ENCODE peak calls at places on chromosomes 1 and 21, in eight cellular contexts. One of them, this sample, is unnamed.

GRCh38 chr1:1756661-1757421 is 21.4 kb downstream of the NADK start:
- DNase-seq in GM12865: no peak
- DNase-seq in NCI-H146: no peak
- DNase-seq in activated T-cell treated with anti-CD3 and anti-CD28 coated beads, Interleukin-2, amount 50 U/mL, for 72 hours: no peak
- DNase-seq in HFFc6: no peak
- DNase-seq in activated CD8-positive, alpha-beta memory T cell treated with anti-CD3 and anti-CD28 coated beads for 48 hours: no peak
- DNase-seq in testis: no peak
- DNase-seq in stomach: no peak
- DNase-seq in this sample: no peak

GRCh38 chr1:180841460-180841859 is 71.2 kb upstream of the KIAA1614 start:
- DNase-seq in GM12865: no peak
- DNase-seq in testis: no peak
- DNase-seq in activated CD8-positive, alpha-beta memory T cell treated with anti-CD3 and anti-CD28 coated beads for 48 hours: no peak
- DNase-seq in activated T-cell treated with anti-CD3 and anti-CD28 coated beads, Interleukin-2, amount 50 U/mL, for 72 hours: no peak
- DNase-seq in HFFc6: no peak
- DNase-seq in NCI-H146: peak; percentile 40
- DNase-seq in stomach: no peak
- DNase-seq in this sample: no peak

GRCh38 chr1:111801071-111801850 is 45.6 kb downstream of the DDX20 start:
- DNase-seq in testis: no peak
- DNase-seq in activated T-cell treated with anti-CD3 and anti-CD28 coated beads, Interleukin-2, amount 50 U/mL, for 72 hours: no peak
- DNase-seq in GM12865: no peak
- DNase-seq in stomach: no peak
- DNase-seq in HFFc6: no peak
- DNase-seq in NCI-H146: peak; percentile 34
- DNase-seq in activated CD8-positive, alpha-beta memory T cell treated with anti-CD3 and anti-CD28 coated beads for 48 hours: no peak
- DNase-seq in this sample: no peak

GRCh38 chr1:54798769-54799641 is 2.1 kb downstream of the TTC22 start:
- DNase-seq in activated CD8-positive, alpha-beta memory T cell treated with anti-CD3 and anti-CD28 coated beads for 48 hours: no peak
- DNase-seq in HFFc6: peak; percentile 4
- DNase-seq in GM12865: peak; percentile 67
- DNase-seq in NCI-H146: no peak
- DNase-seq in stomach: peak; percentile 64
- DNase-seq in testis: no peak
- DNase-seq in activated T-cell treated with anti-CD3 and anti-CD28 coated beads, Interleukin-2, amount 50 U/mL, for 72 hours: peak; percentile 66
- DNase-seq in this sample: no peak

GRCh38 chr1:203327684-203328457 is 22.6 kb downstream of the BTG2 start:
- DNase-seq in activated T-cell treated with anti-CD3 and anti-CD28 coated beads, Interleukin-2, amount 50 U/mL, for 72 hours: peak; percentile 76
- DNase-seq in NCI-H146: peak; percentile 83
- DNase-seq in testis: peak; percentile 79
- DNase-seq in stomach: peak; percentile 66
- DNase-seq in HFFc6: no peak
- DNase-seq in activated CD8-positive, alpha-beta memory T cell treated with anti-CD3 and anti-CD28 coated beads for 48 hours: no peak
- DNase-seq in GM12865: no peak
- DNase-seq in this sample: peak; percentile 89

GRCh38 chr1:108057536-108057935 is 92.6 kb upstream of the VAV3 start:
- DNase-seq in GM12865: no peak
- DNase-seq in activated T-cell treated with anti-CD3 and anti-CD28 coated beads, Interleukin-2, amount 50 U/mL, for 72 hours: no peak
- DNase-seq in HFFc6: no peak
- DNase-seq in activated CD8-positive, alpha-beta memory T cell treated with anti-CD3 and anti-CD28 coated beads for 48 hours: no peak
- DNase-seq in NCI-H146: no peak
- DNase-seq in stomach: no peak
- DNase-seq in testis: peak; percentile 46
- DNase-seq in this sample: no peak

GRCh38 chr1:85992756-85993155 is 163.8 kb downstream of the COL24A1 start:
- DNase-seq in activated T-cell treated with anti-CD3 and anti-CD28 coated beads, Interleukin-2, amount 50 U/mL, for 72 hours: no peak
- DNase-seq in stomach: no peak
- DNase-seq in NCI-H146: no peak
- DNase-seq in GM12865: peak; percentile 71
- DNase-seq in activated CD8-positive, alpha-beta memory T cell treated with anti-CD3 and anti-CD28 coated beads for 48 hours: no peak
- DNase-seq in testis: no peak
- DNase-seq in HFFc6: peak; percentile 43
- DNase-seq in this sample: peak; percentile 26

GRCh38 chr21:39867198-39867650 is at the start of gene PCP4:
- DNase-seq in HFFc6: peak; percentile 4
- DNase-seq in stomach: peak; percentile 48
- DNase-seq in GM12865: peak; percentile 53
- DNase-seq in testis: peak; percentile 82
- DNase-seq in activated T-cell treated with anti-CD3 and anti-CD28 coated beads, Interleukin-2, amount 50 U/mL, for 72 hours: peak; percentile 33
- DNase-seq in NCI-H146: peak; percentile 89
- DNase-seq in activated CD8-positive, alpha-beta memory T cell treated with anti-CD3 and anti-CD28 coated beads for 48 hours: peak; percentile 31
- DNase-seq in this sample: peak; percentile 66

GRCh38 chr1:978069-978834 is 3.6 kb downstream of the PERM1 start:
- DNase-seq in activated T-cell treated with anti-CD3 and anti-CD28 coated beads, Interleukin-2, amount 50 U/mL, for 72 hours: no peak
- DNase-seq in HFFc6: no peak
- DNase-seq in activated CD8-positive, alpha-beta memory T cell treated with anti-CD3 and anti-CD28 coated beads for 48 hours: no peak
- DNase-seq in NCI-H146: no peak
- DNase-seq in stomach: no peak
- DNase-seq in testis: no peak
- DNase-seq in GM12865: no peak
- DNase-seq in this sample: no peak

GRCh38 chr1:17671314-17671705 is 83.8 kb upstream of the ACTL8 start:
- DNase-seq in stomach: no peak
- DNase-seq in NCI-H146: no peak
- DNase-seq in HFFc6: no peak
- DNase-seq in activated T-cell treated with anti-CD3 and anti-CD28 coated beads, Interleukin-2, amount 50 U/mL, for 72 hours: no peak
- DNase-seq in activated CD8-positive, alpha-beta memory T cell treated with anti-CD3 and anti-CD28 coated beads for 48 hours: no peak
- DNase-seq in testis: no peak
- DNase-seq in GM12865: no peak
- DNase-seq in this sample: no peak

GRCh38 chr1:197677313-197677712 is 98.0 kb downstream of the DENND1B start:
- DNase-seq in stomach: no peak
- DNase-seq in activated T-cell treated with anti-CD3 and anti-CD28 coated beads, Interleukin-2, amount 50 U/mL, for 72 hours: no peak
- DNase-seq in testis: no peak
- DNase-seq in HFFc6: no peak
- DNase-seq in activated CD8-positive, alpha-beta memory T cell treated with anti-CD3 and anti-CD28 coated beads for 48 hours: no peak
- DNase-seq in GM12865: no peak
- DNase-seq in NCI-H146: no peak
- DNase-seq in this sample: no peak

GRCh38 chr1:108108119-108108518 is 92.0 kb downstream of the SLC25A24 start:
- DNase-seq in activated CD8-positive, alpha-beta memory T cell treated with anti-CD3 and anti-CD28 coated beads for 48 hours: no peak
- DNase-seq in stomach: no peak
- DNase-seq in activated T-cell treated with anti-CD3 and anti-CD28 coated beads, Interleukin-2, amount 50 U/mL, for 72 hours: no peak
- DNase-seq in GM12865: no peak
- DNase-seq in HFFc6: no peak
- DNase-seq in testis: no peak
- DNase-seq in NCI-H146: no peak
- DNase-seq in this sample: no peak

GRCh38 chr1:152440635-152441471 is 26.8 kb upstream of the CRNN start:
- DNase-seq in testis: peak; percentile 83
- DNase-seq in activated T-cell treated with anti-CD3 and anti-CD28 coated beads, Interleukin-2, amount 50 U/mL, for 72 hours: peak; percentile 69
- DNase-seq in GM12865: peak; percentile 82
- DNase-seq in stomach: peak; percentile 73
- DNase-seq in NCI-H146: peak; percentile 48
- DNase-seq in HFFc6: peak; percentile 70
- DNase-seq in activated CD8-positive, alpha-beta memory T cell treated with anti-CD3 and anti-CD28 coated beads for 48 hours: peak; percentile 41
- DNase-seq in this sample: peak; percentile 89

GRCh38 chr21:45786660-45787059 is 143.1 kb downstream of the PCBP3 start:
- DNase-seq in NCI-H146: no peak
- DNase-seq in stomach: no peak
- DNase-seq in testis: no peak
- DNase-seq in activated CD8-positive, alpha-beta memory T cell treated with anti-CD3 and anti-CD28 coated beads for 48 hours: no peak
- DNase-seq in GM12865: no peak
- DNase-seq in HFFc6: no peak
- DNase-seq in activated T-cell treated with anti-CD3 and anti-CD28 coated beads, Interleukin-2, amount 50 U/mL, for 72 hours: no peak
- DNase-seq in this sample: no peak

GRCh38 chr1:56814205-56814604 is 5.0 kb downstream of the FYB2 start:
- DNase-seq in NCI-H146: no peak
- DNase-seq in testis: no peak
- DNase-seq in activated CD8-positive, alpha-beta memory T cell treated with anti-CD3 and anti-CD28 coated beads for 48 hours: no peak
- DNase-seq in HFFc6: no peak
- DNase-seq in activated T-cell treated with anti-CD3 and anti-CD28 coated beads, Interleukin-2, amount 50 U/mL, for 72 hours: no peak
- DNase-seq in stomach: no peak
- DNase-seq in GM12865: no peak
- DNase-seq in this sample: no peak

GRCh38 chr1:160168609-160169369 is 17.4 kb downstream of the ATP1A4 start:
- DNase-seq in testis: no peak
- DNase-seq in NCI-H146: no peak
- DNase-seq in stomach: no peak
- DNase-seq in activated T-cell treated with anti-CD3 and anti-CD28 coated beads, Interleukin-2, amount 50 U/mL, for 72 hours: no peak
- DNase-seq in activated CD8-positive, alpha-beta memory T cell treated with anti-CD3 and anti-CD28 coated beads for 48 hours: no peak
- DNase-seq in HFFc6: no peak
- DNase-seq in GM12865: no peak
- DNase-seq in this sample: peak; percentile 24

GRCh38 chr1:247487057-247487456 is 29.2 kb upstream of the OR2B11 start:
- DNase-seq in stomach: no peak
- DNase-seq in activated CD8-positive, alpha-beta memory T cell treated with anti-CD3 and anti-CD28 coated beads for 48 hours: no peak
- DNase-seq in NCI-H146: no peak
- DNase-seq in testis: peak; percentile 39
- DNase-seq in GM12865: peak; percentile 58
- DNase-seq in activated T-cell treated with anti-CD3 and anti-CD28 coated beads, Interleukin-2, amount 50 U/mL, for 72 hours: peak; percentile 9
- DNase-seq in HFFc6: peak; percentile 42
- DNase-seq in this sample: peak; percentile 75

GRCh38 chr1:14769486-14770274 is 171.2 kb downstream of the KAZN start:
- DNase-seq in testis: no peak
- DNase-seq in GM12865: no peak
- DNase-seq in activated CD8-positive, alpha-beta memory T cell treated with anti-CD3 and anti-CD28 coated beads for 48 hours: no peak
- DNase-seq in activated T-cell treated with anti-CD3 and anti-CD28 coated beads, Interleukin-2, amount 50 U/mL, for 72 hours: no peak
- DNase-seq in NCI-H146: no peak
- DNase-seq in stomach: no peak
- DNase-seq in HFFc6: no peak
- DNase-seq in this sample: no peak